ENCODE peak calls at places on chromosome 3, in seven cellular contexts. X is BE2C, J is hepatocyte, K is lower leg skin, Z is ascending aorta, H is tibial nerve, M is GM12865. Y is an unnamed sample.

GRCh38 chr3:157066335-157067071 is 93.4 kb downstream of the CCNL1 start:
- DNase-seq in Z (no peak), X (no peak), K (no peak), M (no peak), J (no peak), H (no peak), Y (no peak)

GRCh38 chr3:112627419-112627818 is 13.5 kb downstream of the CCDC80 start:
- DNase-seq in M (no peak), Z (no peak), H (no peak), K (no peak), J (no peak), X (no peak), Y (no peak)

GRCh38 chr3:101518421-101518871 is 5.4 kb upstream of the SENP7 start:
- DNase-seq in J (peak), M (peak), H (no peak), Z (no peak), X (no peak), K (no peak), Y (peak)

GRCh38 chr3:42189746-42190145 is 76.2 kb downstream of the CCK start:
- DNase-seq in H (no peak), M (no peak), K (no peak), X (no peak), J (no peak), Z (peak), Y (no peak)

GRCh38 chr3:169241928-169242751 is 421.4 kb downstream of the MECOM start:
- DNase-seq in H (no peak), Z (peak), M (no peak), K (no peak), J (peak), X (peak), Y (no peak)

GRCh38 chr3:31522152-31522551 is 10.6 kb upstream of the STT3B start:
- DNase-seq in J (no peak), M (peak), K (no peak), Z (no peak), X (no peak), H (no peak), Y (no peak)

GRCh38 chr3:149777414-149778214 is 14.7 kb downstream of the ANKUB1 start:
- DNase-seq in M (no peak), K (no peak), J (peak), Z (no peak), X (no peak), H (no peak), Y (no peak)

GRCh38 chr3:132800958-132801357 is 78.7 kb upstream of the NPHP3 start:
- DNase-seq in M (no peak), K (no peak), X (no peak), Z (no peak), H (no peak), J (no peak), Y (no peak)

GRCh38 chr3:56373386-56373785 is 94.9 kb downstream of the ERC2 start:
- DNase-seq in M (no peak), X (no peak), K (no peak), H (no peak), J (no peak), Z (no peak), Y (no peak)

GRCh38 chr3:105842449-105842848 is 26.4 kb downstream of the CBLB start:
- DNase-seq in X (peak), Z (no peak), M (no peak), J (no peak), H (no peak), K (no peak), Y (no peak)

GRCh38 chr3:122560680-122561079 is 3.4 kb downstream of the PARP9 start:
- DNase-seq in J (peak), H (peak), M (peak), Z (no peak), X (peak), K (peak), Y (peak)

GRCh38 chr3:185460719-185461350 is 38.0 kb downstream of the TMEM41A start:
- DNase-seq in H (no peak), X (no peak), K (no peak), Z (no peak), M (peak), J (no peak), Y (no peak)

DNA sequence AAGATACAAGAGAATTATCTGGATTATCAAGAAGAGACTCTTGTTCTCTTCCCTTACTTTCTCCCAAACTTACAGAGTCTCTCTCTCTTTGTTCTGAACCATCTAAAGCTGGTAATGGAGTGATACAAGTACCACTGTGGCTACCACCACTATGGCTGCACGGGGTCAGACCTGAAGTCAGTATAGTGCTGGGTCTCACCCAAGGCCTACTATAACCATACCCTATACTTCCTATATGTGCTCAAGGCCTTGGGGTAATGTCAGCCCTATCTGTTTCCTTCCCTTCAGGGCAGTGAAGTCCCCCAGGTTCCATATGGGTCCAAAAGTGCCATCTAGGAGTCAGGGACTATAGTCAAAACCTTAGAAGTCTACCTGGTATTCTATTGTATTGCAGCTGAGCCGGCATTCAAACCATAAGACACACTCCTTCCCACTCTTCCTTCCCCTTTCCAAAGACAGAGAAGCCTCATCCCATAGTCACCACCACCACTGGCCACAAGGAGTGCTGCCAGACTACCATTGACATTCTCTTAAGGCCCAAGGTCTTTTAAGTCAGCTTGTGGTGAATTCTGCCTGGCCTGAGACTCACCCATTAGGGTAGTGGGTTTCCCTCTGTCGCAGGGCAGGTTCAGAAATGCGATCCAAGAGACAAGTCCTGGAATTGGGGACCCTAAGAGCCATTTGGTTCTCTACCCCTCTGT is 615.0 kb upstream of the NECTIN3 start:
- DNase-seq in J (no peak), H (no peak), Z (no peak), M (no peak), K (no peak), X (no peak), Y (no peak)
- TF ChIP-seq CTCF in J (no peak), H (no peak), Z (no peak), M (no peak), K (no peak), X (peak), Y (no peak)

GRCh38 chr3:109553573-109554371 is 216.4 kb upstream of the DPPA4 start:
- DNase-seq in H (no peak), Z (no peak), K (no peak), J (no peak), M (no peak), X (no peak), Y (no peak)
- TF ChIP-seq CTCF in H (no peak), Z (no peak), K (no peak), J (peak), M (no peak), X (no peak), Y (no peak)

DNA sequence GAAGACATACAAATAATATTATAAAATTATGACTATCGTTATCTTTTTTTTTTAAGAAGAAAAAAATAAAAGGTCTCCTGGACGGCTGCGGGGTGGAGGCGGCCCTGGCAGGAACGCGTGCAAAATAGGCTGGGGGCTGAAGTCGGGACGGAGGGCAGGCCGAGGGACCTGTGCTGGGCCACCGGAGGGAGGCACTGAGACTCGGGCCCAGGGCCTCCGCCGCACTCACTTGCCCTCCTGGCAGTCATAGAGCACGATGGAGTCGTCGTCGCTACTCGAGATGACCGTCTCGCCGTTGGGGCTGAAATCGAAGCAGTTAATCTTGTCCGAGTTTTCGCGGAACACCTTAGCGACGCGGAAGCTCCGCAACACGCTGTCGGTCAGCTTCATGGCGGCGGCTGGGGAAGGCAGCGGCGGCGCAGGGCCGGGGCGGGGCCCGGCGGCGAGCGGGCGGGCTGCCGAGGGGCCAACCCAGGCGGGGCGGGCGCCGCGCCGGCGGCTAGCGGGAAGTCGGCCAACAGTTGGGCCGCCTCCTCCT is 408 bp downstream of the WDR82 start:
- DNase-seq in K (peak), X (peak), J (peak), Z (peak), H (no peak), M (peak), Y (no peak)
- TF ChIP-seq CTCF in K (no peak), X (peak), J (peak), Z (peak), H (peak), M (peak), Y (peak)

DNA sequence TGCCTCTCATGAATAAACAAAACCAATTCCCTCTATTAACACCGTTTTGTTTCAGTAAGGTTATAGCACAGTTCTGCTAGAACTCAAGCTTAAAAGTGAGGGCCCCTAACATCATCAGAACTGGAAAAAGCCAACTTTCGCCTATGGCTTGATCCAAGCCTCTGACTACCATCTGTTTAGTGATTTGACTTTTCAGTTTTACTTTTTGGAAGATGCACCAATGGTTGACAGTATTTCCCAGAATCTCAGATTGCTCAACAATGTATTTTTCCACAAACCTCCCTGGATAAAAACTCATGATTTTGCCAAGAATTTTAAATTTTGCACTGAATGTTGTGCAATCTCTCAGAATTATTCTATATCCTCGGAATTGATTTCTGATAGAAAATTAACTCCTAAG is 190.8 kb downstream of the LSAMP start:
- DNase-seq in Z (no peak), J (no peak), K (no peak), M (no peak), X (no peak), H (no peak), Y (no peak)
- TF ChIP-seq CTCF in Z (no peak), J (no peak), K (no peak), M (no peak), X (no peak), H (no peak), Y (no peak)

DNA sequence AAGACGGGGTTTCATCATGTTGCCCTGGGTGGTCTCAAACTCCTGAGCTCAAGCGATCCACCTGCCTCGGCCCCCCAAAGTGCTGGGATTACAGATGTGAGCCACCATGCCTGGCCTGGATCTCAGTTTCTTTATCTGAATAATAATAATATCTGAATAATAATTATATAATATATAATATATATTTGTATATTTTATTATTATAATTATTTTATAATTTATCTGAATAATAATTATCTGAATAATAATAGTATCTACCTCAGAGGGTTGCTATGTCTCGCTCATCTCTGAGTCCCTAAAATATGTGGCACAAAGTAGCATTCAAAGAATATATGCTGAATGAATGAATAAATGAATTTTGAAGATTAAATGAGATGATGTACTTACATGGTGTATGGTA is 44.8 kb downstream of the TMEM40 start:
- DNase-seq in M (no peak), H (no peak), K (no peak), J (no peak), X (no peak), Z (no peak), Y (no peak)
- TF ChIP-seq CTCF in M (no peak), H (no peak), K (no peak), J (no peak), X (no peak), Z (no peak), Y (no peak)

DNA sequence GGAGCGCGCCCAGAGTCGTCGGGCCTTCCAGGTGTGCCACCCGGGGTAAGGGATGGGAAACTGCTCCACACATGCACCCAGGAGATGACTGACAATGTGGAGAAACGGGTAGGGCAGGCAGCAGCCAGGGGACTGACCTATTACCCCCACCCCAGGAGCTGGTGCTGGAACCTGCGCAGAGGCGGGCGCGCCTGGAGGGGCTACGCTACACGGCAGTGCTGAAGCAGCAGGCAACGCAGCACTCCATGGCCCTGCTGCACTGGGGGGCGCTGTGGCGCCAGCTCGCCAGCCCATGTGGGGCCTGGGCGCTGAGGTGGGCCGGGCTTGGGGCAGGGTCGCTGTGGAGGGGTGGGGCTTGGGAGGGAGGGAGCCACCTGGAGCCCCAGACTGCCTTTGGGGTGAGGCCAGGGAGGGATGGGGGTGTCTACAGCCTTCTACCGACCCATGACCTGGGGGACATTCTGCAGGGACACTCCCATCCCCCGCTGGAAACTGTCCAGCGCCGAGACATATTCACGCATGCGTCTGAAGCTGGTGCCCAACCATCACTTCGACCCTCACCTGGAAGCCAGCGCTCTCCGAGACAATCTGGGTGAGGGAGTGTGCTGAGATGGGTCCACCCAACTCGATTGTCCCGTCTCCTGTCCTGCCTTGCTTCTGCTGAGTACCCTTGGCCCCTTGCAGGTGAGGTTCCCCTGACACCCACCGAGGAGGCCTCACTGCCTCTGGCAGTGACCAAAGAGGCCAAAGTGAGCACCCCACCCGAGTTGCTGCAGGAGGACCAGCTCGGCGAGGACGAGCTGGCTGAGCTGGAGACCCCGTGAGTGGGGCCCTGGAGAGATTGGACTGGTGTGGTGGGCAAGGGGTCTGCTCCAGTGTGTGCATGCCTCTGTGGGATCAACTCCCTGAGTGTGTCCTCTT is 23.3 kb downstream of the NBEAL2 start:
- DNase-seq in H (no peak), X (no peak), M (no peak), K (no peak), J (no peak), Z (no peak), Y (no peak)
- TF ChIP-seq CTCF in H (no peak), X (no peak), M (no peak), K (no peak), J (no peak), Z (no peak), Y (no peak)

DNA sequence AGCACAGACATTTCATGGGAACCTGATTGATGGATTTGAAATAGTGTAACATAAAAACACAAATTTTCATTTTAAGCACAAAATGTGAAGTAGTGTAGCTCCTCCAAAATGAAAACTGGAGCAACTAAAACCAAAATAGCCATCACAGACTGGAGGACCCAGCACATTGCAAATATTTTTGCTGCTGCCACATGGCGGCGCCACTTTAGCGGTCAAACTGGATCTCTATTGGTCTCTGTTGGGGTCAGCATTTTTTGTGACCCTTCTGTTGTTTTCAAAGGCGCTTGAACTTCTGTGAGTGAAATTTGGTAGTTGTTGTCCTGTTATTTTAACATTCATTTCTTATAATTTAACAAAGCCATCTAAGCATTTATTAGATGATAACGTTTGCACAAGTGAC is 259.9 kb downstream of the IL20RB start:
- DNase-seq in Z (no peak), J (no peak), K (no peak), X (peak), M (peak), H (no peak), Y (no peak)
- TF ChIP-seq CTCF in Z (no peak), J (peak), K (no peak), X (peak), M (peak), H (no peak), Y (peak)

Y was measured in GM12864.